ENCODE peak calls at places on chromosomes 6 and 20, in four cellular contexts. M is HCT116, S is neuronal stem cell, R is fibroblast of lung. A is an unnamed sample.

GRCh38 chr6:24126586-24127192 is 674 bp downstream of the NRSN1 start:
- DNase-seq in R (peak), M (peak), S (peak), A (peak)

GRCh38 chr20:46894579-46894958 is at the start of gene EYA2:
- DNase-seq in S (peak), M (no peak), R (no peak), A (peak)

GRCh38 chr6:40436685-40437604 is 150.2 kb downstream of the LRFN2 start:
- DNase-seq in R (no peak), S (no peak), M (no peak), A (no peak)

GRCh38 chr6:6751615-6752014 is 163.1 kb downstream of the LY86 start:
- DNase-seq in S (no peak), M (peak), R (no peak), A (no peak)

GRCh38 chr6:31572041-31572911 is at the start of gene LTA:
- DNase-seq in S (no peak), R (no peak), M (no peak), A (no peak)

GRCh38 chr6:110398778-110399177 is 16.6 kb downstream of the DDO start:
- DNase-seq in R (peak), M (no peak), S (no peak), A (no peak)

GRCh38 chr6:51618563-51618962 is 468.9 kb downstream of the PKHD1 start:
- DNase-seq in M (no peak), R (no peak), S (peak), A (peak)

GRCh38 chr6:132858750-132859149 is 44.4 kb downstream of the RPS12 start:
- DNase-seq in S (no peak), R (no peak), M (no peak), A (no peak)

GRCh38 chr6:158621694-158622544 is 22.6 kb downstream of the DYNLT1 start:
- DNase-seq in M (no peak), S (no peak), R (no peak), A (no peak)

GRCh38 chr6:166645928-166646327 is 18.9 kb upstream of the RPS6KA2 start:
- DNase-seq in M (no peak), S (no peak), R (no peak), A (no peak)

GRCh38 chr6:128655978-128656498 is 135.6 kb upstream of the PTPRK start:
- DNase-seq in S (no peak), M (peak), R (peak), A (no peak)

GRCh38 chr6:70310063-70310694 is 7.3 kb upstream of the COL9A1 start:
- DNase-seq in S (peak), M (peak), R (peak), A (peak)

GRCh38 chr6:6984585-6985366 is 123.0 kb upstream of the RREB1 start:
- DNase-seq in S (no peak), R (no peak), M (no peak), A (no peak)

GRCh38 chr20:44019638-44020335 is 105.1 kb downstream of the TOX2 start:
- DNase-seq in R (peak), M (no peak), S (no peak), A (no peak)

GRCh38 chr6:87384449-87384848 is 23.3 kb upstream of the CFAP206 start:
- DNase-seq in R (no peak), S (no peak), M (no peak), A (no peak)

GRCh38 chr6:118559659-118560058 is 11.6 kb downstream of the PLN start:
- DNase-seq in S (no peak), R (no peak), M (no peak), A (no peak)

GRCh38 chr6:24982231-24982630 is 46.5 kb upstream of the RIPOR2 start:
- DNase-seq in S (no peak), R (peak), M (no peak), A (no peak)

GRCh38 chr6:122619309-122619708 is 9.1 kb downstream of the PKIB start:
- DNase-seq in M (no peak), S (no peak), R (no peak), A (peak)

GRCh38 chr20:51517839-51518238 is 24.7 kb downstream of the NFATC2 start:
- DNase-seq in R (no peak), M (no peak), S (no peak), A (no peak)

GRCh38 chr20:25227317-25227831 is 20.5 kb upstream of the PYGB start:
- DNase-seq in R (peak), M (no peak), S (no peak), A (no peak)

GRCh38 chr6:110509617-110510231 is 33.3 kb upstream of the SLC22A16 start:
- DNase-seq in S (no peak), R (peak), M (peak), A (no peak)

GRCh38 chr6:114342826-114343781 is at the start of gene HS3ST5:
- DNase-seq in M (peak), R (peak), S (peak), A (peak)

GRCh38 chr6:87350516-87350915 is 5.9 kb downstream of the C6orf163 start:
- DNase-seq in R (no peak), M (no peak), S (no peak), A (no peak)

GRCh38 chr6:390914-391558 is 516 bp upstream of the IRF4 start:
- DNase-seq in M (no peak), S (peak), R (peak), A (peak)

GRCh38 chr6:133115960-133116359 is 125.2 kb upstream of the EYA4 start:
- DNase-seq in M (no peak), R (no peak), S (no peak), A (no peak)

GRCh38 chr6:30844118-30844535 is 40.2 kb upstream of the DDR1 start:
- DNase-seq in M (no peak), R (no peak), S (peak), A (peak)

DNA sequence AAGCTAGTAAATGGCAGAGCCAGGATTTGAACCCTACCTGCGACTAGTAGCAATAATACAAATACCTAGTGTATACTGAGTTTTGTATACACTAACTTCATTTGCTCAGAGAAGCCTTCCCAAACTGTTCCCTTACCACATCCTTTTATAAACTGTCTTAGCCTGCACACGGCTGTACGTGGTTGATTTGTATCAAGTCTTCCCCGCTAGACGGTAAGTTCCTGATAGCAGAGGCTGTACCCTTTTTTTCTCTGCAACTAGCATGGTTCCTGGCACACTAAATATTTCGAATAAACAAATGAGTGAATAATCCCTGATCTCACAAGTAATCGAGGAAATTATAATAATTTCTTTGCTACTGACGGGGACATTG is 636 bp downstream of the RTF2 start:
- DNase-seq in S (no peak), R (no peak), M (no peak), A (no peak)
- H2AFZ ChIP-seq in S (peak), R (no peak), M (no peak), A (peak)

DNA sequence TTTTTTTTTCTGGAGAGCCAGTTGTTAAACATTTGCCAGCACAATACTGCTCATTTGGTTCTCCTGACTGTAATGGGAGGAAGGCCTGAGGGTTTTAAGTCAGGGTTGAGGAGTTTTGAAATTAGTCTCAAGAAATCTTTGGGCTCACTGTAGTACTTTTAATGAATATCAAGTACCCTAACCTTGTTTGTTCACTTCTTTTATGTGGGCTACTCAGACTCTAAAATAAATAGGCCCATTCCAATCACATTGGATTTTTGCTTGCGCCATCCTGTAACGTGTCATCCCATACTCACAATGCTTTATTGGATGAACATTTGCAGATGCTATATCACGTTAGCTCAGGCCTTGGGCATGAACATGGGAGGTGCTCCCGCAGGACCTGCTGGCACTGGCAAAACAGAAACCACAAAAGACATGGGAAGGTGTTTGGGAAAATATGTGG is 146.9 kb downstream of the DNAH8 start:
- DNase-seq in M (no peak), S (no peak), R (no peak), A (no peak)
- H3K27ac ChIP-seq in M (no peak), S (no peak), R (no peak), A (no peak)

GRCh38 chr6:147459772-147460171 is 48.7 kb upstream of the SAMD5 start:
- DNase-seq in M (no peak), R (no peak), S (no peak), A (no peak)
- H2AFZ ChIP-seq in M (no peak), R (no peak), S (no peak), A (no peak)

GRCh38 chr20:403582-403957 is 4.5 kb upstream of the RBCK1 start:
- DNase-seq in S (no peak), M (no peak), R (no peak), A (no peak)

GRCh38 chr20:402496-402885 is 5.6 kb upstream of the RBCK1 start:
- DNase-seq in R (no peak), M (no peak), S (no peak), A (no peak)

GRCh38 chr20:400451-401275 is 7.4 kb upstream of the RBCK1 start:
- DNase-seq in M (no peak), S (no peak), R (no peak), A (peak)

GRCh38 chr20:402898-403581 is 5.1 kb upstream of the RBCK1 start:
- DNase-seq in S (no peak), M (no peak), R (no peak), A (no peak)

DNA sequence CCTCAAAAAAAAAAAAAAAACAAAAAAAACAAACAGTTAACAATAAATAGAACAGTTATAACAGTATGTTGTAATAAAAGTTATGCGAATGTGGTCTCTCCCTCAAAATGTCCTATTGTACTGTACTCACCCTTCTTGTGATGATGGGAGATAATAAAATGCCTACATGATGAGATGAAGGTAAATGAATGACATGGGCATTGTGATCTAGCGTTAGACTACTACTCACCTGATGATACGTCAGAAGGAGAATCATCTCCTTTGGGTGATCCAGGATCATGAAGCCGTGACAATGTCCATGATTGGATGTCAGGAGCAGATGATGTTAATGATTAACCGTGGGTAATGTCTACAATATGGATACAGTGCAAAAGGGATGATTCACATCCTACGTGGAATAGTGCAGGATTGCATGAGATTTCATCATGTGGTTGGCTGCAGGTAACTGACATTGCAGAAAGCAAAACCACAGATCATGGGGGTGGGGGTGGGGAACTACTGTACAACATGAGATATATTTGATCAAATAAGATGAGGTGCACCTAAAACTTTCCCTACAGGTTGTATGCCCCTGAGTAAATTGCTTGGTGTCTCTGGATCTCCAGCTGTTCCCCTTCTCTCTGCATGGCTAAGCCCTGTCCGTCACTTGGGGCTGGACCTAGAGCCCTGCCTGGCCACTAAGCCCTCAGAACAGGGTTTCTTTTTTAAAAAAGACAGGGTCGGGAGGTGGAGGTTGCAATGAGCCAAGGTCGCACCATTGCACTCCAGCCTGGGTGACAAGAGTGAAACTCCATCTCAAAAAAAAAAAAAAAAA is 6.2 kb upstream of the RBCK1 start:
- DNase-seq in R (peak), S (no peak), M (peak), A (no peak)
- H3K27ac ChIP-seq in R (no peak), S (no peak), M (peak), A (no peak)

GRCh38 chr20:57663681-57664451 is 43.6 kb upstream of the ZBP1 start:
- DNase-seq in S (no peak), R (no peak), M (no peak), A (no peak)

GRCh38 chr20:57662028-57662312 is 41.7 kb upstream of the ZBP1 start:
- DNase-seq in R (no peak), S (no peak), M (no peak), A (no peak)

GRCh38 chr20:57661201-57662027 is 41.2 kb upstream of the ZBP1 start:
- DNase-seq in M (no peak), S (no peak), R (no peak), A (no peak)

GRCh38 chr20:57663241-57663640 is 43.0 kb upstream of the ZBP1 start:
- DNase-seq in S (no peak), M (no peak), R (no peak), A (no peak)

GRCh38 chr20:57662313-57663240 is 42.4 kb upstream of the ZBP1 start:
- DNase-seq in S (no peak), M (no peak), R (no peak), A (no peak)
- H2AFZ ChIP-seq in S (no peak), M (no peak), R (no peak), A (no peak)

GRCh38 chr6:44111434-44112417 is 15.5 kb downstream of the MRPL14 start:
- DNase-seq in S (no peak), R (no peak), M (no peak), A (no peak)

GRCh38 chr6:44110966-44111365 is 16.3 kb downstream of the MRPL14 start:
- DNase-seq in M (no peak), S (no peak), R (no peak), A (no peak)

GRCh38 chr6:44110005-44110681 is 17.1 kb downstream of the MRPL14 start:
- DNase-seq in R (no peak), S (no peak), M (no peak), A (no peak)

GRCh38 chr6:44115866-44116265 is 11.4 kb downstream of the MRPL14 start:
- DNase-seq in M (no peak), R (no peak), S (no peak), A (no peak)

GRCh38 chr6:44113396-44113795 is 13.9 kb downstream of the MRPL14 start:
- DNase-seq in S (no peak), R (no peak), M (no peak), A (peak)
- H3K27ac ChIP-seq in S (no peak), R (no peak), M (no peak), A (no peak)

DNA sequence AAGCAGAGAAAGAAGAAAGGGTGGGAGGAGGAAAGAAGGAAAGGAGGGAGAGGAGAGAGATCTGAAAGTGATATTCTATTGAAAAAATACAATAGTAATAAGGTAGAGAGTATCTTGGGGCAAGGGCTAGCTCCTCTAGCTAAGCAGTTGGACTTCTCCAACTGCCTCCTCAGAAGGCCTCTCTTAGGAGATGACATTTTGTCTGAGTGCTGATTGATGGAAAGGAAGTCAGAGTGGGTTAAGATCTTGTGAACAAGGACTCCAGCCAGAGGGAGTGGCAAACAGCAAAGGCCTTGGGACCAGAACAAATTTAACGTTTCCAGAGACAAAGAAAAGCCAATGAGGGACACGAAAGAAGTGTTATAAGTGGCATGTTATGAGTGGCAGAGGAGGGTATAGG is 111.8 kb upstream of the TNFAIP3 start:
- DNase-seq in M (no peak), R (no peak), S (no peak), A (no peak)
- H2AFZ ChIP-seq in M (no peak), R (no peak), S (no peak), A (no peak)

GRCh38 chr6:12602342-12602741 is 114.2 kb upstream of the PHACTR1 start:
- DNase-seq in R (no peak), M (no peak), S (no peak), A (no peak)
- H3K27ac ChIP-seq in R (no peak), M (no peak), S (no peak), A (no peak)

GRCh38 chr20:20755227-20755626 is 42.8 kb upstream of the RALGAPA2 start:
- DNase-seq in S (no peak), M (no peak), R (no peak), A (no peak)
- H2AFZ ChIP-seq in S (no peak), M (no peak), R (no peak), A (no peak)

A was measured in GM23338.